ENCODE peak calls at places on chromosomes 6 and 20, in six cellular contexts. One of them, this sample, is unnamed.

GRCh38 chr20:3229158-3229557 is 9.8 kb downstream of the SLC4A11 start:
- DNase-seq in GM06990: no peak
- DNase-seq in fibroblast of lung: no peak
- DNase-seq in WTC11: no peak
- DNase-seq in foreskin fibroblast: no peak
- DNase-seq in cardiac fibroblast: no peak
- DNase-seq in this sample: no peak

GRCh38 chr6:44043479-44044153 is 83.6 kb downstream of the MRPL14 start:
- DNase-seq in cardiac fibroblast: peak
- DNase-seq in GM06990: no peak
- DNase-seq in fibroblast of lung: no peak
- DNase-seq in foreskin fibroblast: no peak
- DNase-seq in WTC11: peak
- DNase-seq in this sample: no peak

GRCh38 chr6:20584100-20584731 is 50.0 kb downstream of the CDKAL1 start:
- DNase-seq in foreskin fibroblast: no peak
- DNase-seq in WTC11: no peak
- DNase-seq in fibroblast of lung: no peak
- DNase-seq in cardiac fibroblast: no peak
- DNase-seq in GM06990: no peak
- DNase-seq in this sample: no peak

GRCh38 chr6:122405417-122405816 is 6.0 kb downstream of the HSF2 start:
- DNase-seq in GM06990: no peak
- DNase-seq in foreskin fibroblast: peak
- DNase-seq in WTC11: no peak
- DNase-seq in cardiac fibroblast: peak
- DNase-seq in fibroblast of lung: peak
- DNase-seq in this sample: no peak

GRCh38 chr6:162873537-162873936 is 145.8 kb downstream of the PACRG start:
- DNase-seq in foreskin fibroblast: no peak
- DNase-seq in GM06990: no peak
- DNase-seq in cardiac fibroblast: no peak
- DNase-seq in fibroblast of lung: peak
- DNase-seq in WTC11: no peak
- DNase-seq in this sample: no peak

GRCh38 chr6:146827216-146827928 is 228.6 kb downstream of the ADGB start:
- DNase-seq in WTC11: no peak
- DNase-seq in fibroblast of lung: no peak
- DNase-seq in foreskin fibroblast: no peak
- DNase-seq in GM06990: no peak
- DNase-seq in cardiac fibroblast: no peak
- DNase-seq in this sample: no peak

GRCh38 chr6:170505306-170505705 is 47.8 kb downstream of the PSMB1 start:
- DNase-seq in fibroblast of lung: no peak
- DNase-seq in WTC11: no peak
- DNase-seq in GM06990: no peak
- DNase-seq in foreskin fibroblast: no peak
- DNase-seq in cardiac fibroblast: no peak
- DNase-seq in this sample: no peak

GRCh38 chr6:41768545-41769308 is 11.0 kb downstream of the FRS3 start:
- DNase-seq in GM06990: no peak
- DNase-seq in fibroblast of lung: no peak
- DNase-seq in foreskin fibroblast: no peak
- DNase-seq in WTC11: no peak
- DNase-seq in cardiac fibroblast: no peak
- DNase-seq in this sample: no peak

GRCh38 chr20:3088031-3088430 is 3.5 kb upstream of the AVP start:
- DNase-seq in foreskin fibroblast: no peak
- DNase-seq in WTC11: no peak
- DNase-seq in GM06990: no peak
- DNase-seq in cardiac fibroblast: no peak
- DNase-seq in fibroblast of lung: no peak
- DNase-seq in this sample: no peak

GRCh38 chr6:128025478-128025877 is 124.6 kb upstream of the THEMIS start:
- DNase-seq in GM06990: no peak
- DNase-seq in cardiac fibroblast: no peak
- DNase-seq in WTC11: no peak
- DNase-seq in fibroblast of lung: no peak
- DNase-seq in foreskin fibroblast: no peak
- DNase-seq in this sample: no peak

GRCh38 chr20:42721923-42722322 is 467.8 kb downstream of the PTPRT start:
- DNase-seq in WTC11: no peak
- DNase-seq in foreskin fibroblast: no peak
- DNase-seq in cardiac fibroblast: no peak
- DNase-seq in fibroblast of lung: no peak
- DNase-seq in GM06990: no peak
- DNase-seq in this sample: no peak

GRCh38 chr6:66865771-66866170 is 1158.7 kb upstream of the EYS start:
- DNase-seq in cardiac fibroblast: no peak
- DNase-seq in foreskin fibroblast: peak
- DNase-seq in WTC11: no peak
- DNase-seq in fibroblast of lung: peak
- DNase-seq in GM06990: no peak
- DNase-seq in this sample: no peak

GRCh38 chr6:7933794-7934193 is 23.2 kb upstream of the TXNDC5 start:
- DNase-seq in WTC11: no peak
- DNase-seq in foreskin fibroblast: no peak
- DNase-seq in GM06990: peak
- DNase-seq in cardiac fibroblast: no peak
- DNase-seq in fibroblast of lung: no peak
- DNase-seq in this sample: no peak

GRCh38 chr6:157597461-157598312 is 216.7 kb downstream of the ZDHHC14 start:
- DNase-seq in foreskin fibroblast: peak
- DNase-seq in GM06990: peak
- DNase-seq in fibroblast of lung: no peak
- DNase-seq in WTC11: peak
- DNase-seq in cardiac fibroblast: peak
- DNase-seq in this sample: peak

GRCh38 chr6:139569561-139569960 is 195.1 kb upstream of the CITED2 start:
- DNase-seq in fibroblast of lung: peak
- DNase-seq in GM06990: no peak
- DNase-seq in foreskin fibroblast: peak
- DNase-seq in cardiac fibroblast: no peak
- DNase-seq in WTC11: no peak
- DNase-seq in this sample: no peak

GRCh38 chr20:53643031-53643832 is 49.6 kb upstream of the ZNF217 start:
- DNase-seq in cardiac fibroblast: peak
- DNase-seq in fibroblast of lung: peak
- DNase-seq in foreskin fibroblast: peak
- DNase-seq in WTC11: no peak
- DNase-seq in GM06990: peak
- DNase-seq in this sample: no peak

GRCh38 chr20:25537890-25538289 is 47.4 kb downstream of the NINL start:
- DNase-seq in cardiac fibroblast: no peak
- DNase-seq in GM06990: no peak
- DNase-seq in foreskin fibroblast: no peak
- DNase-seq in fibroblast of lung: no peak
- DNase-seq in WTC11: no peak
- DNase-seq in this sample: no peak

GRCh38 chr6:24219670-24220069 is 93.7 kb downstream of the NRSN1 start:
- DNase-seq in fibroblast of lung: no peak
- DNase-seq in WTC11: no peak
- DNase-seq in cardiac fibroblast: no peak
- DNase-seq in GM06990: no peak
- DNase-seq in foreskin fibroblast: no peak
- DNase-seq in this sample: no peak

GRCh38 chr6:37459981-37460800 is 27.2 kb downstream of the CMTR1 start:
- DNase-seq in fibroblast of lung: no peak
- DNase-seq in foreskin fibroblast: no peak
- DNase-seq in GM06990: no peak
- DNase-seq in cardiac fibroblast: peak
- DNase-seq in WTC11: no peak
- DNase-seq in this sample: no peak

GRCh38 chr6:9927271-9927670 is 487.6 kb downstream of the TFAP2A start:
- DNase-seq in WTC11: no peak
- DNase-seq in fibroblast of lung: no peak
- DNase-seq in cardiac fibroblast: no peak
- DNase-seq in foreskin fibroblast: no peak
- DNase-seq in GM06990: no peak
- DNase-seq in this sample: no peak

GRCh38 chr6:75201901-75202672 is 3.8 kb downstream of the COL12A1 start:
- DNase-seq in foreskin fibroblast: no peak
- DNase-seq in WTC11: peak
- DNase-seq in fibroblast of lung: peak
- DNase-seq in GM06990: peak
- DNase-seq in cardiac fibroblast: peak
- DNase-seq in this sample: peak
- TF ChIP-seq CTCF in foreskin fibroblast: no peak
- TF ChIP-seq CTCF in WTC11: no peak
- TF ChIP-seq CTCF in fibroblast of lung: no peak
- TF ChIP-seq CTCF in GM06990: no peak
- TF ChIP-seq CTCF in cardiac fibroblast: no peak
- TF ChIP-seq CTCF in this sample: peak

GRCh38 chr20:50663095-50663821 is 28.1 kb downstream of the RIPOR3 start:
- DNase-seq in foreskin fibroblast: peak
- DNase-seq in WTC11: no peak
- DNase-seq in fibroblast of lung: no peak
- DNase-seq in GM06990: no peak
- DNase-seq in cardiac fibroblast: no peak
- DNase-seq in this sample: no peak
- TF ChIP-seq CTCF in foreskin fibroblast: no peak
- TF ChIP-seq CTCF in WTC11: no peak
- TF ChIP-seq CTCF in fibroblast of lung: no peak
- TF ChIP-seq CTCF in GM06990: peak
- TF ChIP-seq CTCF in cardiac fibroblast: no peak
- TF ChIP-seq CTCF in this sample: peak

GRCh38 chr6:5584072-5584471 is 322.8 kb downstream of the FARS2 start:
- DNase-seq in WTC11: no peak
- DNase-seq in fibroblast of lung: peak
- DNase-seq in cardiac fibroblast: peak
- DNase-seq in foreskin fibroblast: peak
- DNase-seq in GM06990: no peak
- DNase-seq in this sample: no peak
- TF ChIP-seq CTCF in WTC11: no peak
- TF ChIP-seq CTCF in fibroblast of lung: no peak
- TF ChIP-seq CTCF in cardiac fibroblast: no peak
- TF ChIP-seq CTCF in foreskin fibroblast: no peak
- TF ChIP-seq CTCF in GM06990: no peak
- TF ChIP-seq CTCF in this sample: no peak

GRCh38 chr6:34553750-34554149 is 2.4 kb downstream of the SPDEF start:
- DNase-seq in cardiac fibroblast: no peak
- DNase-seq in WTC11: no peak
- DNase-seq in GM06990: no peak
- DNase-seq in fibroblast of lung: no peak
- DNase-seq in foreskin fibroblast: no peak
- DNase-seq in this sample: no peak
- TF ChIP-seq CTCF in cardiac fibroblast: no peak
- TF ChIP-seq CTCF in WTC11: no peak
- TF ChIP-seq CTCF in GM06990: no peak
- TF ChIP-seq CTCF in fibroblast of lung: no peak
- TF ChIP-seq CTCF in foreskin fibroblast: no peak
- TF ChIP-seq CTCF in this sample: no peak

GRCh38 chr20:62893700-62894099 is 32.1 kb upstream of the TCFL5 start:
- DNase-seq in GM06990: no peak
- DNase-seq in foreskin fibroblast: no peak
- DNase-seq in WTC11: no peak
- DNase-seq in fibroblast of lung: no peak
- DNase-seq in cardiac fibroblast: no peak
- DNase-seq in this sample: no peak
- TF ChIP-seq CTCF in GM06990: no peak
- TF ChIP-seq CTCF in foreskin fibroblast: no peak
- TF ChIP-seq CTCF in WTC11: no peak
- TF ChIP-seq CTCF in fibroblast of lung: no peak
- TF ChIP-seq CTCF in cardiac fibroblast: no peak
- TF ChIP-seq CTCF in this sample: no peak

GRCh38 chr6:25746968-25747367 is 7.6 kb upstream of the SLC17A4 start:
- DNase-seq in foreskin fibroblast: no peak
- DNase-seq in fibroblast of lung: no peak
- DNase-seq in cardiac fibroblast: no peak
- DNase-seq in WTC11: no peak
- DNase-seq in GM06990: no peak
- DNase-seq in this sample: no peak
- TF ChIP-seq CTCF in foreskin fibroblast: no peak
- TF ChIP-seq CTCF in fibroblast of lung: no peak
- TF ChIP-seq CTCF in cardiac fibroblast: no peak
- TF ChIP-seq CTCF in WTC11: no peak
- TF ChIP-seq CTCF in GM06990: peak
- TF ChIP-seq CTCF in this sample: no peak

GRCh38 chr6:167500961-167501360 is 176.1 kb downstream of the TTLL2 start:
- DNase-seq in GM06990: no peak
- DNase-seq in foreskin fibroblast: no peak
- DNase-seq in fibroblast of lung: no peak
- DNase-seq in cardiac fibroblast: no peak
- DNase-seq in WTC11: no peak
- DNase-seq in this sample: no peak

GRCh38 chr6:167504412-167504961 is 179.6 kb downstream of the TTLL2 start:
- DNase-seq in fibroblast of lung: no peak
- DNase-seq in GM06990: no peak
- DNase-seq in foreskin fibroblast: no peak
- DNase-seq in WTC11: no peak
- DNase-seq in cardiac fibroblast: no peak
- DNase-seq in this sample: no peak

GRCh38 chr6:167502471-167502870 is 177.6 kb downstream of the TTLL2 start:
- DNase-seq in foreskin fibroblast: no peak
- DNase-seq in cardiac fibroblast: no peak
- DNase-seq in fibroblast of lung: no peak
- DNase-seq in WTC11: no peak
- DNase-seq in GM06990: no peak
- DNase-seq in this sample: no peak

GRCh38 chr6:167499161-167499660 is 174.3 kb downstream of the TTLL2 start:
- DNase-seq in cardiac fibroblast: no peak
- DNase-seq in foreskin fibroblast: no peak
- DNase-seq in WTC11: no peak
- DNase-seq in GM06990: no peak
- DNase-seq in fibroblast of lung: no peak
- DNase-seq in this sample: no peak

DNA sequence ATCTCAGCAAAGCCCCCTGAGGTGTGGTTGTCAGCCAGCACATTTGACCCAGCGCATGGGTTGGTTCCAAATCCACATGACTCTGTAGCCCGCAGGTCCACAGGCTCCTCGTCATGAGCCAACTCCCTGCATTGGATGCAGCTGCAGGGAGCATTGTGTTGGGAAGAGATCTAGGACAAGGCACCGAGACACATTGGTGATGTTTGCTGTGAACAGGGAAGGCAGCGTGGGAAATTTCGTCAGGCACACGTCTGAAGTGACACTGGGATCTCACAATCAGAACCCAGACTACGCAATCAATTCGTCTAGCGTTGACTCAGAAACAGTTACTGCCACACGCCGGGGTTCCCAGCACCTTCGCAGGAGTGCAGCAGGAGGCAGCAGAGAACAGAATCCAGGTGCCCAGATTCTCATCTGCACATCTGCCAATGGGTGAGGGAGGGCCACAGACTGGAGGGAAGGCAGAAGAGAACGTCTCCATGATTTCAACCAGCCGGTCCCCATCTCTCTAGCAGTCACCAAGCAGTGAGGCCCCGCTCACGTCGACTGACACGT is 177.0 kb downstream of the TTLL2 start:
- DNase-seq in foreskin fibroblast: no peak
- DNase-seq in GM06990: no peak
- DNase-seq in cardiac fibroblast: peak
- DNase-seq in fibroblast of lung: no peak
- DNase-seq in WTC11: peak
- DNase-seq in this sample: no peak
- TF ChIP-seq CTCF in foreskin fibroblast: no peak
- TF ChIP-seq CTCF in GM06990: peak
- TF ChIP-seq CTCF in cardiac fibroblast: no peak
- TF ChIP-seq CTCF in fibroblast of lung: no peak
- TF ChIP-seq CTCF in WTC11: no peak
- TF ChIP-seq CTCF in this sample: peak